ENCODE peak calls at places on chromosomes 6 and 20, in six cellular contexts. W, Z, A, V, K and N are unnamed samples.

GRCh38 chr6:144165784-144166183 is 15.5 kb downstream of the STX11 start:
- DNase-seq in W (no peak), Z (no peak), A (no peak), V (no peak), K (no peak), N (no peak)

GRCh38 chr6:158568549-158568948 is 8.7 kb downstream of the TMEM181 start:
- DNase-seq in W (no peak), Z (no peak), A (no peak), V (no peak), K (no peak), N (no peak)

GRCh38 chr6:158500016-158500735 is 59.7 kb upstream of the TMEM181 start:
- DNase-seq in W (no peak), Z (no peak), A (no peak), V (no peak), K (no peak), N (no peak)

GRCh38 chr6:37514840-37515239 is 15.1 kb upstream of the CCDC167 start:
- DNase-seq in W (no peak), Z (no peak), A (no peak), V (no peak), K (no peak), N (no peak)

GRCh38 chr6:12605888-12606345 is 110.7 kb upstream of the PHACTR1 start:
- DNase-seq in W (no peak), Z (peak), A (peak), V (peak), K (peak), N (no peak)

GRCh38 chr20:23586735-23587525 is 18.6 kb upstream of the CST9L start:
- DNase-seq in W (no peak), Z (no peak), A (peak), V (no peak), K (no peak), N (no peak)

GRCh38 chr6:82331031-82331773 is 32.4 kb upstream of the TPBG start:
- DNase-seq in W (no peak), Z (peak), A (no peak), V (peak), K (no peak), N (no peak)

GRCh38 chr6:22332726-22333125 is 35.9 kb upstream of the PRL start:
- DNase-seq in W (no peak), Z (peak), A (no peak), V (no peak), K (no peak), N (no peak)

GRCh38 chr20:61847420-61847748 is 218.3 kb downstream of the TAF4 start:
- DNase-seq in W (no peak), Z (no peak), A (no peak), V (no peak), K (no peak), N (no peak)

GRCh38 chr6:127637830-127638229 is 60.9 kb downstream of the C6orf58 start:
- DNase-seq in W (no peak), Z (no peak), A (no peak), V (no peak), K (no peak), N (no peak)

GRCh38 chr20:17971571-17972013 is 2.8 kb downstream of the MGME1 start:
- DNase-seq in W (no peak), Z (no peak), A (no peak), V (peak), K (no peak), N (no peak)

GRCh38 chr6:2940010-2940850 is 31.1 kb downstream of the SERPINB6 start:
- DNase-seq in W (peak), Z (no peak), A (peak), V (no peak), K (peak), N (no peak)

GRCh38 chr6:159727717-159728440 is 573 bp downstream of the WTAP start:
- DNase-seq in W (peak), Z (no peak), A (no peak), V (no peak), K (no peak), N (no peak)

GRCh38 chr6:87139236-87139635 is 16.1 kb upstream of the ZNF292 start:
- DNase-seq in W (no peak), Z (no peak), A (peak), V (peak), K (no peak), N (no peak)

GRCh38 chr6:143127941-143128340 is 67.3 kb downstream of the AIG1 start:
- DNase-seq in W (no peak), Z (no peak), A (no peak), V (no peak), K (no peak), N (no peak)

GRCh38 chr6:139711714-139712585 is 337.5 kb upstream of the CITED2 start:
- DNase-seq in W (no peak), Z (no peak), A (no peak), V (no peak), K (no peak), N (no peak)

GRCh38 chr6:106540907-106541306 is 88.4 kb downstream of the RTN4IP1 start:
- DNase-seq in W (no peak), Z (no peak), A (no peak), V (no peak), K (no peak), N (no peak)

GRCh38 chr6:307065-307814 is 15.0 kb downstream of the DUSP22 start:
- DNase-seq in W (no peak), Z (no peak), A (no peak), V (no peak), K (no peak), N (no peak)

GRCh38 chr20:54044156-54044555 is 26.2 kb downstream of the BCAS1 start:
- DNase-seq in W (no peak), Z (peak), A (no peak), V (no peak), K (no peak), N (no peak)

GRCh38 chr6:100554228-100554627 is 89.5 kb upstream of the SIM1 start:
- DNase-seq in W (no peak), Z (no peak), A (no peak), V (no peak), K (no peak), N (no peak)

GRCh38 chr6:105713474-105714118 is 310.7 kb upstream of the PREP start:
- DNase-seq in W (no peak), Z (no peak), A (no peak), V (no peak), K (no peak), N (no peak)

GRCh38 chr6:9878535-9878934 is 536.3 kb downstream of the TFAP2A start:
- DNase-seq in W (no peak), Z (no peak), A (no peak), V (no peak), K (no peak), N (no peak)

GRCh38 chr6:26254666-26255176 is 110.3 kb upstream of the BTN3A2 start:
- DNase-seq in W (no peak), Z (no peak), A (no peak), V (no peak), K (no peak), N (no peak)

GRCh38 chr6:35757461-35758123 is 18.8 kb upstream of the CLPSL2 start:
- DNase-seq in W (no peak), Z (no peak), A (no peak), V (peak), K (no peak), N (no peak)

GRCh38 chr6:165729307-165729936 is 66.4 kb upstream of the PDE10A start:
- DNase-seq in W (no peak), Z (no peak), A (peak), V (peak), K (peak), N (no peak)

GRCh38 chr6:113997106-113997505 is 26.2 kb upstream of the HDAC2 start:
- DNase-seq in W (no peak), Z (peak), A (no peak), V (no peak), K (no peak), N (no peak)

GRCh38 chr20:63961664-63962425 is 5.6 kb upstream of the UCKL1 start:
- DNase-seq in W (no peak), Z (no peak), A (no peak), V (no peak), K (no peak), N (no peak)

GRCh38 chr20:45257711-45258110 is 3.3 kb upstream of the SLPI start:
- DNase-seq in W (no peak), Z (no peak), A (no peak), V (no peak), K (no peak), N (no peak)

GRCh38 chr20:23023621-23024187 is 11.4 kb upstream of the SSTR4 start:
- DNase-seq in W (no peak), Z (no peak), A (no peak), V (peak), K (no peak), N (no peak)

GRCh38 chr6:127069659-127070279 is 48.7 kb upstream of the RSPO3 start:
- DNase-seq in W (no peak), Z (no peak), A (no peak), V (peak), K (no peak), N (no peak)

GRCh38 chr20:515696-516095 is 27.9 kb downstream of the CSNK2A1 start:
- DNase-seq in W (no peak), Z (no peak), A (no peak), V (no peak), K (no peak), N (no peak)

GRCh38 chr20:58405504-58406291 is 16.7 kb downstream of the VAPB start:
- DNase-seq in W (no peak), Z (no peak), A (no peak), V (no peak), K (no peak), N (no peak)

GRCh38 chr20:47350691-47351545 is 5.6 kb downstream of the ZMYND8 start:
- DNase-seq in W (no peak), Z (no peak), A (no peak), V (no peak), K (no peak), N (peak)

GRCh38 chr6:7976485-7977010 is 66.0 kb upstream of the TXNDC5 start:
- DNase-seq in W (no peak), Z (no peak), A (no peak), V (no peak), K (no peak), N (no peak)